ENCODE peak calls at places on chromosomes 13 and 19, in nine cellular contexts. B is SW 1271, M is endothelial cell of umbilical vein, Q is EH, I is SK-N-DZ, S is glutamatergic neuron, L is fibroblast of the aortic adventitia, U is HEK293T, F is NCI-H1930. R is an unnamed sample.

GRCh38 chr19:18171605-18172327 is 1.8 kb upstream of the IFI30 start:
- DNase-seq in B (no peak), M (no peak), Q (no peak), I (no peak), S (no peak), L (no peak), U (no peak), F (no peak), R (no peak)

GRCh38 chr19:19575411-19575810 is 37.3 kb downstream of the CILP2 start:
- DNase-seq in B (no peak), M (no peak), Q (no peak), I (no peak), S (no peak), L (no peak), U (no peak), F (peak), R (no peak)

GRCh38 chr13:40063278-40063698 is 407.8 kb downstream of the COG6 start:
- DNase-seq in B (no peak), M (no peak), Q (no peak), I (peak), S (no peak), L (no peak), U (no peak), F (no peak), R (no peak)

GRCh38 chr13:91292630-91293221 is 54.8 kb upstream of the MIR17HG start:
- DNase-seq in B (no peak), M (no peak), Q (no peak), I (no peak), S (no peak), L (no peak), U (no peak), F (no peak), R (no peak)

GRCh38 chr19:1038995-1039645 is 787 bp upstream of the ABCA7 start:
- DNase-seq in B (no peak), M (no peak), Q (peak), I (no peak), S (no peak), L (no peak), U (no peak), F (no peak), R (no peak)

GRCh38 chr19:5051619-5052018 is 82.7 kb downstream of the KDM4B start:
- DNase-seq in B (no peak), M (no peak), Q (no peak), I (no peak), S (no peak), L (no peak), U (no peak), F (no peak), R (no peak)

GRCh38 chr19:11152318-11153062 is 3.1 kb downstream of the SPC24 start:
- DNase-seq in B (no peak), M (peak), Q (peak), I (no peak), S (no peak), L (peak), U (no peak), F (no peak), R (peak)

GRCh38 chr13:39616087-39616694 is 13.2 kb upstream of the LHFPL6 start:
- DNase-seq in B (peak), M (peak), Q (peak), I (peak), S (peak), L (peak), U (peak), F (peak), R (peak)

GRCh38 chr19:43479226-43479625 is 13.8 kb upstream of the LYPD3 start:
- DNase-seq in B (no peak), M (no peak), Q (no peak), I (no peak), S (no peak), L (no peak), U (no peak), F (no peak), R (no peak)

GRCh38 chr13:27830010-27830409 is 37.7 kb downstream of the GSX1 start:
- DNase-seq in B (peak), M (peak), Q (peak), I (peak), S (peak), L (peak), U (peak), F (peak), R (peak)

GRCh38 chr19:58460039-58460438 is 6.8 kb upstream of the ZNF324 start:
- DNase-seq in B (no peak), M (no peak), Q (no peak), I (no peak), S (no peak), L (no peak), U (no peak), F (no peak), R (no peak)

GRCh38 chr13:109363431-109363830 is 423.0 kb downstream of the IRS2 start:
- DNase-seq in B (no peak), M (no peak), Q (no peak), I (no peak), S (no peak), L (no peak), U (no peak), F (no peak), R (no peak)

GRCh38 chr19:16104722-16105121 is 7.0 kb upstream of the RAB8A start:
- DNase-seq in B (no peak), M (no peak), Q (peak), I (no peak), S (no peak), L (no peak), U (no peak), F (no peak), R (no peak)

GRCh38 chr19:29810504-29810871 is 1.3 kb upstream of the CCNE1 start:
- DNase-seq in B (no peak), M (no peak), Q (peak), I (no peak), S (no peak), L (no peak), U (no peak), F (no peak), R (no peak)

GRCh38 chr13:105240356-105240755 is 1295.1 kb downstream of the EFNB2 start:
- DNase-seq in B (no peak), M (no peak), Q (no peak), I (no peak), S (no peak), L (no peak), U (no peak), F (no peak), R (no peak)

GRCh38 chr13:29743229-29743786 is 107.1 kb downstream of the UBL3 start:
- DNase-seq in B (no peak), M (peak), Q (peak), I (peak), S (no peak), L (peak), U (peak), F (no peak), R (no peak)

GRCh38 chr13:41700790-41701310 is 243.5 kb downstream of the RGCC start:
- DNase-seq in B (no peak), M (peak), Q (peak), I (no peak), S (no peak), L (peak), U (no peak), F (peak), R (no peak)

GRCh38 chr13:89554801-89555200 is 1792.7 kb upstream of the MIR17HG start:
- DNase-seq in B (no peak), M (no peak), Q (no peak), I (no peak), S (no peak), L (no peak), U (no peak), F (no peak), R (no peak)

GRCh38 chr13:113061796-113062425 is 43.7 kb upstream of the F7 start:
- DNase-seq in B (no peak), M (no peak), Q (no peak), I (no peak), S (peak), L (no peak), U (no peak), F (no peak), R (peak)

GRCh38 chr19:19444694-19445155 is 39.2 kb downstream of the GATAD2A start:
- DNase-seq in B (peak), M (no peak), Q (peak), I (no peak), S (no peak), L (peak), U (no peak), F (no peak), R (no peak)

GRCh38 chr19:40576181-40576584 is 490 bp upstream of the SHKBP1 start:
- DNase-seq in B (no peak), M (no peak), Q (no peak), I (peak), S (peak), L (no peak), U (peak), F (no peak), R (no peak)

GRCh38 chr13:62482351-62482750 is 1066.7 kb upstream of the PCDH20 start:
- DNase-seq in B (no peak), M (peak), Q (no peak), I (no peak), S (no peak), L (no peak), U (no peak), F (no peak), R (no peak)

GRCh38 chr19:10132848-10133350 is 13.2 kb upstream of the EIF3G start:
- DNase-seq in B (no peak), M (no peak), Q (no peak), I (no peak), S (no peak), L (no peak), U (no peak), F (no peak), R (no peak)

GRCh38 chr13:68708336-68708908 is 1399.2 kb upstream of the ATXN8OS start:
- DNase-seq in B (no peak), M (no peak), Q (no peak), I (no peak), S (no peak), L (no peak), U (no peak), F (no peak), R (no peak)

GRCh38 chr13:72004975-72005374 is 138.0 kb upstream of the DACH1 start:
- DNase-seq in B (no peak), M (no peak), Q (peak), I (no peak), S (no peak), L (no peak), U (no peak), F (no peak), R (no peak)

GRCh38 chr19:41083516-41083915 is 4.7 kb upstream of the CYP2A13 start:
- DNase-seq in B (no peak), M (no peak), Q (no peak), I (no peak), S (no peak), L (no peak), U (no peak), F (no peak), R (no peak)

GRCh38 chr13:43783820-43784219 is 3.0 kb downstream of the ENOX1 start:
- DNase-seq in B (peak), M (peak), Q (peak), I (peak), S (no peak), L (peak), U (no peak), F (peak), R (no peak)

GRCh38 chr19:10450853-10451609 is 30.7 kb downstream of the PDE4A start:
- DNase-seq in B (peak), M (no peak), Q (peak), I (no peak), S (no peak), L (no peak), U (peak), F (no peak), R (no peak)

GRCh38 chr19:58586131-58586765 is 13.1 kb upstream of the MZF1 start:
- DNase-seq in B (no peak), M (no peak), Q (no peak), I (no peak), S (no peak), L (no peak), U (no peak), F (no peak), R (no peak)

GRCh38 chr13:110618167-110618566 is 2.8 kb downstream of the NAXD start:
- DNase-seq in B (no peak), M (no peak), Q (no peak), I (no peak), S (no peak), L (no peak), U (no peak), F (no peak), R (peak)

GRCh38 chr19:4738734-4739133 is 15.1 kb upstream of the DPP9 start:
- DNase-seq in B (no peak), M (no peak), Q (peak), I (no peak), S (no peak), L (no peak), U (no peak), F (no peak), R (no peak)

R was measured in head of caudate nucleus.